ENCODE peak calls at places on chromosomes 4 and X, in five cellular contexts. One of them, this sample, is unnamed.

GRCh38 chr4:68272860-68273259 is 27.4 kb upstream of the TMPRSS11B start:
- DNase-seq in DMS153: no peak
- DNase-seq in midbrain: no peak
- DNase-seq in NCI-H2029 treated with DMSO at 0.1 percent for 48 hours: no peak
- DNase-seq in MM.1S: no peak
- DNase-seq in this sample: no peak

GRCh38 chrX:22652596-22652995 is 347.2 kb upstream of the DDX53 start:
- DNase-seq in DMS153: no peak
- DNase-seq in midbrain: peak
- DNase-seq in NCI-H2029 treated with DMSO at 0.1 percent for 48 hours: no peak
- DNase-seq in MM.1S: no peak
- DNase-seq in this sample: peak

GRCh38 chr4:23680616-23681518 is 209.0 kb downstream of the PPARGC1A start:
- DNase-seq in DMS153: no peak
- DNase-seq in midbrain: peak
- DNase-seq in NCI-H2029 treated with DMSO at 0.1 percent for 48 hours: no peak
- DNase-seq in MM.1S: no peak
- DNase-seq in this sample: no peak

GRCh38 chr4:10082047-10082446 is 34.6 kb downstream of the WDR1 start:
- DNase-seq in DMS153: no peak
- DNase-seq in midbrain: no peak
- DNase-seq in NCI-H2029 treated with DMSO at 0.1 percent for 48 hours: no peak
- DNase-seq in MM.1S: no peak
- DNase-seq in this sample: no peak

GRCh38 chr4:189029961-189030360 is 890.7 kb downstream of the TRIML1 start:
- DNase-seq in DMS153: no peak
- DNase-seq in midbrain: no peak
- DNase-seq in NCI-H2029 treated with DMSO at 0.1 percent for 48 hours: no peak
- DNase-seq in MM.1S: no peak
- DNase-seq in this sample: no peak

GRCh38 chrX:107691024-107691448 is 62.7 kb downstream of the PRPS1 start:
- DNase-seq in DMS153: no peak
- DNase-seq in midbrain: no peak
- DNase-seq in NCI-H2029 treated with DMSO at 0.1 percent for 48 hours: no peak
- DNase-seq in MM.1S: no peak
- DNase-seq in this sample: no peak

GRCh38 chr4:42673084-42673429 is 16.2 kb upstream of the ATP8A1 start:
- DNase-seq in DMS153: no peak
- DNase-seq in midbrain: no peak
- DNase-seq in NCI-H2029 treated with DMSO at 0.1 percent for 48 hours: peak
- DNase-seq in MM.1S: no peak
- DNase-seq in this sample: no peak

GRCh38 chr4:125316781-125317525 is 2.2 kb downstream of the FAT4 start:
- DNase-seq in DMS153: no peak
- DNase-seq in midbrain: no peak
- DNase-seq in NCI-H2029 treated with DMSO at 0.1 percent for 48 hours: peak
- DNase-seq in MM.1S: no peak
- DNase-seq in this sample: no peak

GRCh38 chr4:186936496-186937375 is 213.1 kb upstream of the FAT1 start:
- DNase-seq in DMS153: peak
- DNase-seq in midbrain: no peak
- DNase-seq in NCI-H2029 treated with DMSO at 0.1 percent for 48 hours: no peak
- DNase-seq in MM.1S: no peak
- DNase-seq in this sample: no peak

GRCh38 chrX:13994104-13994503 is 35.6 kb downstream of the GEMIN8 start:
- DNase-seq in DMS153: no peak
- DNase-seq in midbrain: peak
- DNase-seq in NCI-H2029 treated with DMSO at 0.1 percent for 48 hours: no peak
- DNase-seq in MM.1S: no peak
- DNase-seq in this sample: no peak

GRCh38 chrX:47166126-47166525 is 21.1 kb downstream of the RBM10 start:
- DNase-seq in DMS153: no peak
- DNase-seq in midbrain: no peak
- DNase-seq in NCI-H2029 treated with DMSO at 0.1 percent for 48 hours: no peak
- DNase-seq in MM.1S: no peak
- DNase-seq in this sample: no peak

GRCh38 chrX:117094149-117094548 is 631.4 kb upstream of the CT83 start:
- DNase-seq in DMS153: no peak
- DNase-seq in midbrain: no peak
- DNase-seq in NCI-H2029 treated with DMSO at 0.1 percent for 48 hours: no peak
- DNase-seq in MM.1S: no peak
- DNase-seq in this sample: no peak

GRCh38 chr4:2305766-2306501 is 44.0 kb upstream of the MXD4 start:
- DNase-seq in DMS153: no peak
- DNase-seq in midbrain: no peak
- DNase-seq in NCI-H2029 treated with DMSO at 0.1 percent for 48 hours: no peak
- DNase-seq in MM.1S: peak
- DNase-seq in this sample: no peak

GRCh38 chr4:26431461-26432165 is 58.7 kb downstream of the CCKAR start:
- DNase-seq in DMS153: no peak
- DNase-seq in midbrain: no peak
- DNase-seq in NCI-H2029 treated with DMSO at 0.1 percent for 48 hours: no peak
- DNase-seq in MM.1S: no peak
- DNase-seq in this sample: no peak

GRCh38 chrX:38375888-38376287 is 23.5 kb downstream of the OTC start:
- DNase-seq in DMS153: no peak
- DNase-seq in midbrain: no peak
- DNase-seq in NCI-H2029 treated with DMSO at 0.1 percent for 48 hours: no peak
- DNase-seq in MM.1S: peak
- DNase-seq in this sample: peak

GRCh38 chr4:3371581-3372001 is 70.2 kb upstream of the HGFAC start:
- DNase-seq in DMS153: no peak
- DNase-seq in midbrain: peak
- DNase-seq in NCI-H2029 treated with DMSO at 0.1 percent for 48 hours: no peak
- DNase-seq in MM.1S: no peak
- DNase-seq in this sample: no peak

GRCh38 chr4:1578968-1579833 is 104.9 kb downstream of the FAM53A start:
- DNase-seq in DMS153: no peak
- DNase-seq in midbrain: no peak
- DNase-seq in NCI-H2029 treated with DMSO at 0.1 percent for 48 hours: no peak
- DNase-seq in MM.1S: no peak
- DNase-seq in this sample: no peak

GRCh38 chr4:42428036-42428435 is 30.7 kb downstream of the SHISA3 start:
- DNase-seq in DMS153: no peak
- DNase-seq in midbrain: no peak
- DNase-seq in NCI-H2029 treated with DMSO at 0.1 percent for 48 hours: no peak
- DNase-seq in MM.1S: no peak
- DNase-seq in this sample: no peak

This sample was measured in SHP77.